ENCODE peak calls at places on chromosomes 4 and X, in five cellular contexts. T is thoracic aorta, K is MM.1S, E is upper lobe of right lung, G is aorta. Q is an unnamed sample.

GRCh38 chr4:52263612-52264011 is 212.5 kb downstream of the SPATA18 start:
- DNase-seq in T (peak; percentile 4), K (no peak), E (no peak), G (no peak), Q (no peak)

GRCh38 chr4:132859929-132860328 is 289.2 kb upstream of the PCDH10 start:
- DNase-seq in T (no peak), K (no peak), E (no peak), G (no peak), Q (no peak)

GRCh38 chr4:77082886-77083608 is 7.3 kb upstream of the CCNI start:
- DNase-seq in T (no peak), K (no peak), E (no peak), G (no peak), Q (no peak)

GRCh38 chrX:101357166-101357795 is 8.7 kb upstream of the TIMM8A start:
- DNase-seq in T (no peak), K (peak; percentile 33), E (no peak), G (no peak), Q (no peak)

GRCh38 chr4:98000940-98001339 is 142.3 kb downstream of the STPG2 start:
- DNase-seq in T (no peak), K (no peak), E (no peak), G (no peak), Q (no peak)

GRCh38 chrX:44343412-44343942 is at the start of gene EFHC2:
- DNase-seq in T (no peak), K (peak; percentile 7), E (peak; percentile 71), G (peak; percentile 83), Q (no peak)

GRCh38 chrX:44937606-44938005 is 64.6 kb downstream of the KDM6A start:
- DNase-seq in T (no peak), K (no peak), E (no peak), G (no peak), Q (no peak)

GRCh38 chr4:30763337-30763736 is 43.2 kb downstream of the PCDH7 start:
- DNase-seq in T (no peak), K (no peak), E (no peak), G (no peak), Q (no peak)

GRCh38 chr4:51963871-51964513 is 56.2 kb downstream of the LRRC66 start:
- DNase-seq in T (no peak), K (no peak), E (no peak), G (no peak), Q (no peak)

GRCh38 chrX:56228914-56229313 is 3.2 kb upstream of the KLF8 start:
- DNase-seq in T (no peak), K (no peak), E (no peak), G (no peak), Q (no peak)

GRCh38 chr4:78099058-78099457 is 41.9 kb downstream of the FRAS1 start:
- DNase-seq in T (no peak), K (no peak), E (no peak), G (no peak), Q (no peak)

GRCh38 chrX:24902808-24903207 is 113.0 kb downstream of the ARX start:
- DNase-seq in T (no peak), K (no peak), E (no peak), G (no peak), Q (no peak)

GRCh38 chr4:2937146-2937857 is 25.9 kb downstream of the NOP14 start:
- DNase-seq in T (peak; percentile 2), K (no peak), E (peak; percentile 90), G (peak; percentile 79), Q (no peak)

GRCh38 chrX:20011608-20012007 is 20.7 kb upstream of the BCLAF3 start:
- DNase-seq in T (no peak), K (no peak), E (no peak), G (no peak), Q (no peak)

GRCh38 chr4:44978035-44978434 is 251.7 kb upstream of the GNPDA2 start:
- DNase-seq in T (no peak), K (no peak), E (no peak), G (no peak), Q (no peak)

GRCh38 chr4:41882622-41883347 is 52.4 kb upstream of the TMEM33 start:
- DNase-seq in T (no peak), K (peak; percentile 44), E (peak; percentile 74), G (peak; percentile 84), Q (peak; percentile 74)

GRCh38 chr4:88791274-88791673 is 93.6 kb upstream of the NAP1L5 start:
- DNase-seq in T (no peak), K (peak; percentile 46), E (no peak), G (no peak), Q (peak; percentile 56)

GRCh38 chr4:167111622-167112021 is 122.7 kb downstream of the SPOCK3 start:
- DNase-seq in T (no peak), K (no peak), E (no peak), G (no peak), Q (no peak)

GRCh38 chr4:158496030-158496741 is 25.5 kb upstream of the RXFP1 start:
- DNase-seq in T (no peak), K (peak; percentile 38), E (peak; percentile 66), G (no peak), Q (peak; percentile 85)

GRCh38 chr4:87073570-87074470 is 139.0 kb downstream of the AFF1 start:
- DNase-seq in T (no peak), K (peak; percentile 78), E (peak; percentile 65), G (no peak), Q (peak; percentile 57)

GRCh38 chrX:115562492-115562872 is 1.5 kb downstream of the PLS3 start:
- DNase-seq in T (no peak), K (no peak), E (no peak), G (no peak), Q (no peak)

GRCh38 chr4:142449771-142450373 is 396.2 kb downstream of the INPP4B start:
- DNase-seq in T (no peak), K (no peak), E (no peak), G (no peak), Q (no peak)

GRCh38 chr4:185535818-185536729 is 767 bp upstream of the PDLIM3 start:
- DNase-seq in T (peak; percentile 31), K (peak; percentile 42), E (no peak), G (peak; percentile 73), Q (no peak)

GRCh38 chr4:74555231-74555630 is 110.3 kb downstream of the AREG start:
- DNase-seq in T (no peak), K (no peak), E (no peak), G (no peak), Q (no peak)

DNA sequence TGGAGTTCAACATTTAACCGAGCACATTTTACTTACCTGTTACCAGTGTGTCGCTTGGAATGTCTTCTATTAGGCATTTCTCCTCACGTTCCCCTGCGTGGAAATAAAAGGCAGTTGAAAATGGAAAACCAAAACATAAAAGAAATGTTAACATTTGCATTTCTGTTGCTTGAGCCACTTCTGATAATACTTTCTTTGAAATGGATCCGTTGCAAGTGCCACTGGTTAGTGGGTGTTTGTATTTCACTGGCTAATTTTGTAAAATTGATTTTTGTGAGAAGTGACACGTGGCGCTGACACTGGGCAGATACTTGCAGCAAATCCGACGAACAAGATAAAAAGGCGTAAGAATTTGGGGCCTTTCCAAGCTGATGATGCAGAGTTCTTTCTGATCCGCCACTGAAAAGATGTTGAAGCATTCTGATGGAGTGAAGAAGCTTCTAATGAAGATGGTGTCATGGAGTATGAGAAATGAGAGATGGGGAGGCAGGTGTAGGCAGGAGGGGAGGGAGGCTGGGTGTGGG is 18.8 kb downstream of the SPON2 start:
- DNase-seq in T (no peak), K (no peak), E (no peak), G (no peak), Q (no peak)
- H3K36me3 ChIP-seq in T (no peaks in the 10 kb centered on the region), K (no peaks in the 10 kb centered on the region), E (no peaks in the 10 kb centered on the region), G (no peaks in the 10 kb centered on the region), Q (no peaks in the 10 kb centered on the region)

GRCh38 chr4:70793626-70794025 is 46.1 kb downstream of the GRSF1 start:
- DNase-seq in T (no peak), K (no peak), E (no peak), G (no peak), Q (no peak)
- H3K36me3 ChIP-seq in T (peaks cover 34% of the 10 kb centered on the region), K (peaks cover 2% of the 10 kb centered on the region), E (peaks cover 87% of the 10 kb centered on the region), G (no peaks in the 10 kb centered on the region), Q (no peaks in the 10 kb centered on the region)

GRCh38 chrX:47467106-47467505 is 15.9 kb downstream of the ZNF41 start:
- DNase-seq in T (no peak), K (no peak), E (no peak), G (no peak), Q (no peak)
- H3K36me3 ChIP-seq in T (peaks cover 3% of the 10 kb centered on the region), K (no peaks in the 10 kb centered on the region), E (peaks cover 6% of the 10 kb centered on the region), G (no peaks in the 10 kb centered on the region), Q (no peaks in the 10 kb centered on the region)

GRCh38 chr4:38686682-38687081 is 22.7 kb downstream of the KLF3 start:
- DNase-seq in T (no peak), K (no peak), E (no peak), G (no peak), Q (no peak)
- H3K36me3 ChIP-seq in T (peaks cover 33% of the 10 kb centered on the region), K (peaks cover 23% of the 10 kb centered on the region), E (peaks cover 59% of the 10 kb centered on the region), G (peaks cover 5% of the 10 kb centered on the region), Q (no peaks in the 10 kb centered on the region)

GRCh38 chrX:154412468-154412867 is 1.1 kb downstream of the TAFAZZIN start:
- DNase-seq in T (no peak), K (peak; percentile 39), E (no peak), G (no peak), Q (peak; percentile 51)
- H3K36me3 ChIP-seq in T (no peaks in the 10 kb centered on the region), K (no peaks in the 10 kb centered on the region), E (peaks cover 6% of the 10 kb centered on the region), G (no peaks in the 10 kb centered on the region), Q (no peaks in the 10 kb centered on the region)

GRCh38 chr4:33924801-33925200 is 2319.5 kb downstream of the ARAP2 start:
- DNase-seq in T (no peak), K (no peak), E (no peak), G (no peak), Q (no peak)
- H3K36me3 ChIP-seq in T (no peaks in the 10 kb centered on the region), K (no peaks in the 10 kb centered on the region), E (no peaks in the 10 kb centered on the region), G (no peaks in the 10 kb centered on the region), Q (no peaks in the 10 kb centered on the region)